ENCODE peak calls at places on chromosomes 5 and 9, in four cellular contexts. Z is esophagus squamous epithelium, X is cardiac muscle cell, B is A549. W is an unnamed sample.

GRCh38 chr9:113187935-113188595 is 33.0 kb downstream of the FKBP15 start:
- DNase-seq in B (peak; percentile 26), Z (no peak), X (no peak), W (peak; percentile 56)

GRCh38 chr5:149210229-149210628 is 61.4 kb upstream of the AFAP1L1 start:
- DNase-seq in Z (no peak), B (no peak), X (no peak), W (no peak)

GRCh38 chr5:74408150-74409043 is 232.1 kb downstream of the ENC1 start:
- DNase-seq in X (no peak), B (peak; percentile 39), Z (no peak), W (no peak)

GRCh38 chr9:129863059-129863690 is 27.9 kb downstream of the USP20 start:
- DNase-seq in B (no peak), Z (no peak), X (no peak), W (peak; percentile 29)

GRCh38 chr5:1638658-1639400 is 115.1 kb upstream of the LPCAT1 start:
- DNase-seq in X (no peak), Z (no peak), B (no peak), W (no peak)

GRCh38 chr5:134825212-134825611 is 20.6 kb upstream of the C5orf24 start:
- DNase-seq in Z (no peak), X (no peak), B (no peak), W (no peak)

GRCh38 chr9:101508203-101508602 is 25.4 kb upstream of the RNF20 start:
- DNase-seq in X (no peak), B (no peak), Z (no peak), W (no peak)

GRCh38 chr9:122056484-122056883 is 36.6 kb downstream of the TTLL11 start:
- DNase-seq in X (peak; percentile 71), B (no peak), Z (no peak), W (no peak)

GRCh38 chr9:125612616-125613015 is 94.4 kb downstream of the MAPKAP1 start:
- DNase-seq in X (no peak), Z (no peak), B (no peak), W (no peak)

GRCh38 chr5:44845777-44846176 is 37.0 kb downstream of the MRPS30 start:
- DNase-seq in X (no peak), Z (no peak), B (no peak), W (no peak)

GRCh38 chr5:167582263-167582662 is 709.2 kb upstream of the WWC1 start:
- DNase-seq in B (peak; percentile 24), X (no peak), Z (no peak), W (no peak)

GRCh38 chr9:8653855-8654254 is 854.3 kb upstream of the DMAC1 start:
- DNase-seq in Z (no peak), B (no peak), X (no peak), W (no peak)

GRCh38 chr9:87193925-87194380 is 246.6 kb upstream of the GAS1 start:
- DNase-seq in Z (no peak), X (peak; percentile 36), B (no peak), W (no peak)

GRCh38 chr5:62616615-62617277 is 38.1 kb downstream of the LRRC70 start:
- DNase-seq in B (no peak), X (no peak), Z (no peak), W (no peak)

GRCh38 chr5:181037365-181037861 is 2.7 kb upstream of the BTNL9 start:
- DNase-seq in X (no peak), B (no peak), Z (no peak), W (no peak)

GRCh38 chr5:171693397-171693796 is 92.2 kb upstream of the SMIM23 start:
- DNase-seq in Z (no peak), B (no peak), X (no peak), W (no peak)

GRCh38 chr9:133658442-133659431 is 22.6 kb downstream of the DBH start:
- DNase-seq in B (peak; percentile 18), X (peak; percentile 44), Z (no peak), W (peak; percentile 67)

GRCh38 chr9:71758785-71759184 is 9.5 kb downstream of the CEMIP2 start:
- DNase-seq in Z (no peak), B (peak; percentile 65), X (no peak), W (peak; percentile 67)

GRCh38 chr5:150261231-150261630 is 28.3 kb downstream of the CAMK2A start:
- DNase-seq in B (no peak), Z (no peak), X (no peak), W (no peak)

GRCh38 chr5:102856374-102856748 is 101.3 kb downstream of the PAM start:
- DNase-seq in X (no peak), B (no peak), Z (no peak), W (no peak)

GRCh38 chr5:41414598-41414997 is 95.8 kb downstream of the PLCXD3 start:
- DNase-seq in X (no peak), Z (no peak), B (peak; percentile 80), W (no peak)

GRCh38 chr9:95506692-95507455 is 9.9 kb downstream of the PTCH1 start:
- DNase-seq in X (peak; percentile 69), Z (no peak), B (peak; percentile 65), W (peak; percentile 71)

GRCh38 chr9:14027114-14027812 is 286.7 kb downstream of the NFIB start:
- DNase-seq in X (no peak), Z (no peak), B (no peak), W (peak; percentile 44)

GRCh38 chr5:168941901-168942300 is 359.0 kb downstream of the SLIT3 start:
- DNase-seq in X (peak; percentile 48), B (peak; percentile 22), Z (no peak), W (no peak)

GRCh38 chr5:10106285-10106684 is 143.4 kb downstream of the ATPSCKMT start:
- DNase-seq in X (no peak), Z (no peak), B (no peak), W (no peak)

GRCh38 chr5:32960340-32961065 is 249.4 kb downstream of the NPR3 start:
- DNase-seq in X (no peak), Z (no peak), B (no peak), W (no peak)

GRCh38 chr5:168813179-168813968 is 234.2 kb upstream of the PANK3 start:
- DNase-seq in B (no peak), Z (no peak), X (peak; percentile 74), W (no peak)

GRCh38 chr5:177306674-177307543 is 3.3 kb downstream of the PRELID1 start:
- DNase-seq in X (no peak), Z (no peak), B (no peak), W (peak; percentile 58)

GRCh38 chr5:153974131-153974812 is 64.4 kb downstream of the FAM114A2 start:
- DNase-seq in X (peak; percentile 60), Z (no peak), B (peak; percentile 35), W (no peak)

GRCh38 chr9:70478963-70479641 is 64.6 kb upstream of the KLF9 start:
- DNase-seq in X (no peak), Z (no peak), B (no peak), W (peak; percentile 51)

GRCh38 chr5:67021522-67022316 is 174.9 kb downstream of the CD180 start:
- DNase-seq in Z (no peak), X (no peak), B (no peak), W (no peak)

GRCh38 chr9:104774831-104775573 is 11.1 kb downstream of the NIPSNAP3B start:
- DNase-seq in X (peak; percentile 66), B (no peak), Z (no peak), W (no peak)
- H3K9me3 ChIP-seq in X (no peaks in the 10 kb centered on the region), B (no peaks in the 10 kb centered on the region), Z (no peaks in the 10 kb centered on the region), W (no peaks in the 10 kb centered on the region)

DNA sequence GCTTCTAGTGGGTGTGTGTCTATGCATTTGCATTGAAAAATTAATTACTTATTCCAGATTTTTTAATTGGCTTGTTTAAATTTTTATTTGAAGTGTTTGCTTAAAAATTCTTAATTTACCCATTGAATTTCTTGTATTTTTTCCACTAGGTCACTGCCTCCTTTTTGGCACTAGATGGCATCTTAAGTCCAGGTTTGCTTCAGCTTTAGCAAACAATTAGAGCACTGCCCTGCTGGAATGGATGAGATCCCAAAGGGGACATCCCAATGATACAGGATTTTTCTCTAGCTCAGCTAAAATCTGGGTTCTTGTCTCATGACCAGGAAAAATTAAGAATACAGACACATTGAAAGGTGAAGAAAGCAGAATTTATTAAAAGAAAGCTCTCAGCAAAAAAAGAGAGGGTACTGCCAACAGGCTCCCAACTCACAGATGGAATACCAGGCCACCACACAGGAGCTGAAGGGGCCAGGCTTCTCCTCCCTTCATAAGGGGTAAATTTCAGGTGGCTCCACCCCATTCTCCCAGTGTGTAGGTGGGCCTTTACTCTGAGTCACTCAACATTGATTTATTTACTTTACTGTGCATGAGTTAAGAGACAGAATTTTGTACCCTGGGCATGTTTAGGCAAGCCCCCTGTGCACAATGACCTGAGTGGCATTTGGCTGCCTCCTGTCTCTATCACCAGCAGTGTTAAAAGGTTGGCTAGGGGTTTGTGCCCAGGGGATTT is 532.4 kb downstream of the ANXA1 start:
- DNase-seq in X (peak; percentile 40), B (peak; percentile 44), Z (no peak), W (no peak)
- TF ChIP-seq CTCF in X (peak; percentile 53), B (peak; percentile 41), Z (peak; percentile 26), W (no peak)

GRCh38 chr5:141421489-141421855 is 621 bp downstream of the PCDHGA11 start:
- DNase-seq in Z (no peak), B (no peak), X (no peak), W (no peak)
- H3K9me3 ChIP-seq in Z (peaks cover 93% of the 10 kb centered on the region), B (peaks cover 73% of the 10 kb centered on the region), X (peaks cover 27% of the 10 kb centered on the region), W (peaks cover 98% of the 10 kb centered on the region)

DNA sequence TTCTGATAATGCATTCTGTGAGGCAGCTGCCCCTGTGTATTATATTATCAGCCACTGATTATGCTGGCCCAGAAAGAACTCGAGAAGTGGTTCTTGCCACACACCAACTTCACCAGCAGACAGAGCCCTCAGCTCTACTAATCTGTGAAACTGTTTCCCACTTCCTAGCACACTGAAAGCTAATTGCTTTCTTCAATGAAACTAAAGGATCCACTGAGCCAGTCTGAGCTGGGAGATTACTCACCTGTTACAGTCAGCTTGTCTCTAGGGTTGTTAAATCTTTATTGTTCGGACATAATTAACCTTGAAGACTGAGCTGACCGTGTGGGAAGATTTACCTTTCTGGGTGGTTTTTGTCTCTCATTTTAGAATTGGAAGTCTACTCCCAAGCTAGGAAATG is 263.2 kb downstream of the KCTD16 start:
- DNase-seq in Z (no peak), B (no peak), X (peak; percentile 15), W (no peak)
- TF ChIP-seq CTCF in Z (no peak), B (no peak), X (no peak), W (no peak)

GRCh38 chr5:17944046-17944445 is 309.8 kb downstream of the TAF11L14 start:
- DNase-seq in B (no peak), X (no peak), Z (no peak), W (no peak)
- H3K9me3 ChIP-seq in B (peaks cover 11% of the 10 kb centered on the region), X (no peaks in the 10 kb centered on the region), Z (no peaks in the 10 kb centered on the region), W (peaks cover 12% of the 10 kb centered on the region)

GRCh38 chr9:136536721-136537241 is 9.1 kb downstream of the NOTCH1 start:
- DNase-seq in X (no peak), B (no peak), Z (no peak), W (no peak)
- TF ChIP-seq CTCF in X (no peak), B (no peak), Z (no peak), W (no peak)